ENCODE peak calls at places on chromosomes 7 and 10, in four cellular contexts. S is K562, G is GM12891, D is GM12878. Z is an unnamed sample.

GRCh38 chr10:86968271-86968993 is at the start of gene ADIRF:
- DNase-seq in S (no peak), G (no peak), D (no peak), Z (no peak)

GRCh38 chr10:59903871-59904270 is 2.5 kb downstream of the CCDC6 start:
- DNase-seq in S (no peak), G (no peak), D (no peak), Z (no peak)

GRCh38 chr7:15947749-15948148 is 261.3 kb upstream of the MEOX2 start:
- DNase-seq in S (no peak), G (no peak), D (no peak), Z (no peak)

GRCh38 chr7:131164025-131164899 is 163.4 kb upstream of the MKLN1 start:
- DNase-seq in S (no peak), G (no peak), D (no peak), Z (no peak)

GRCh38 chr7:3482147-3482921 is 181.3 kb downstream of the SDK1 start:
- DNase-seq in S (peak), G (no peak), D (no peak), Z (no peak)

GRCh38 chr7:22241805-22242390 is 115.1 kb downstream of the RAPGEF5 start:
- DNase-seq in S (no peak), G (no peak), D (no peak), Z (no peak)

GRCh38 chr7:94510582-94511456 is 1.2 kb downstream of the CASD1 start:
- DNase-seq in S (no peak), G (peak), D (no peak), Z (no peak)

GRCh38 chr7:79982151-79982770 is 152.4 kb upstream of the GNAI1 start:
- DNase-seq in S (no peak), G (no peak), D (no peak), Z (no peak)

GRCh38 chr7:108630002-108630401 is 60.3 kb downstream of the DNAJB9 start:
- DNase-seq in S (no peak), G (no peak), D (no peak), Z (no peak)

GRCh38 chr10:21975378-21975990 is 28.0 kb downstream of the DNAJC1 start:
- DNase-seq in S (no peak), G (no peak), D (no peak), Z (no peak)

GRCh38 chr10:70690584-70690983 is 18.3 kb downstream of the ADAMTS14 start:
- DNase-seq in S (no peak), G (no peak), D (no peak), Z (no peak)

GRCh38 chr10:78044699-78045098 is 11.0 kb downstream of the RPS24 start:
- DNase-seq in S (no peak), G (no peak), D (no peak), Z (no peak)

GRCh38 chr7:66125052-66125694 is 10.5 kb downstream of the CRCP start:
- DNase-seq in S (no peak), G (no peak), D (no peak), Z (no peak)

GRCh38 chr7:153887756-153888591 is 164.2 kb upstream of the DPP6 start:
- DNase-seq in S (no peak), G (no peak), D (no peak), Z (no peak)

GRCh38 chr7:67484244-67484751 is 487.7 kb downstream of the TYW1 start:
- DNase-seq in S (peak), G (peak), D (no peak), Z (no peak)

GRCh38 chr7:19560111-19560883 is 148.5 kb downstream of the POLR1F start:
- DNase-seq in S (no peak), G (no peak), D (no peak), Z (no peak)

GRCh38 chr7:42227931-42228591 is 8.9 kb downstream of the GLI3 start:
- DNase-seq in S (no peak), G (no peak), D (no peak), Z (no peak)

GRCh38 chr7:131173148-131173890 is 154.4 kb upstream of the MKLN1 start:
- DNase-seq in S (no peak), G (no peak), D (no peak), Z (no peak)

GRCh38 chr7:141198191-141198958 is 124.5 kb downstream of the TMEM178B start:
- DNase-seq in S (no peak), G (no peak), D (no peak), Z (no peak)

GRCh38 chr7:101632641-101633040 is 3.5 kb upstream of the MYL10 start:
- DNase-seq in S (no peak), G (no peak), D (no peak), Z (no peak)

GRCh38 chr7:120272261-120272895 is 597 bp upstream of the KCND2 start:
- DNase-seq in S (peak), G (peak), D (peak), Z (peak)

GRCh38 chr10:115117301-115117700 is 24.1 kb downstream of the ATRNL1 start:
- DNase-seq in S (no peak), G (no peak), D (no peak), Z (no peak)

GRCh38 chr10:22230331-22230833 is 12.6 kb upstream of the EBLN1 start:
- DNase-seq in S (peak), G (peak), D (no peak), Z (no peak)

GRCh38 chr10:51109821-51110533 is 35.7 kb downstream of the PRKG1 start:
- DNase-seq in S (no peak), G (no peak), D (no peak), Z (no peak)

GRCh38 chr10:47359101-47359500 is 10.9 kb downstream of the RBP3 start:
- DNase-seq in S (no peak), G (no peak), D (no peak), Z (no peak)

GRCh38 chr7:131015131-131015954 is 281.3 kb upstream of the KLF14 start:
- DNase-seq in S (no peak), G (no peak), D (no peak), Z (no peak)

GRCh38 chr10:6660460-6660859 is 80.4 kb upstream of the PRKCQ start:
- DNase-seq in S (no peak), G (no peak), D (no peak), Z (no peak)

GRCh38 chr7:82897500-82897899 is 265.2 kb downstream of the PCLO start:
- DNase-seq in S (no peak), G (no peak), D (no peak), Z (no peak)

GRCh38 chr7:157372300-157373232 is 35.8 kb downstream of the DNAJB6 start:
- DNase-seq in S (no peak), G (no peak), D (no peak), Z (no peak)
- TF ChIP-seq POLR2A in S (peak), G (no peak), D (no peak), Z (peak)

DNA sequence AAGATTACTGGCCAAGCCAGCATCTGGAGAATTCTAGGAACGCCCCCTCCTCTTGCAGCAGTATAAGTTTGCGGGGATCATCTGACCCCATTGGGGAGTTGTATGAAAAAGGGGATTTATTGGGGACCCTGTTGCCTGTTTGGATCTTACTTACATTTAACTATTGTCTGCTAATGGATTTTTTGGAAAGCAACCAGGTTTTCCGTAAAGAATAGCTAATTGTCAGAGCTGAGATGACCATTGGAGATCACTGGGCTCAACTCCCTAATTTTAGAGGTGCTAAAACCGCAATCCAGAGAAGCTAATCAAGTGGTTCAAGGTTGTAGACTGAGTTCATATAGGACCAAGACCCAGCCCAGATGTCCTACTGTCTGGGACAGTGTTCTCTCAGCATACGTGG is 38.8 kb downstream of the HTRA1 start:
- DNase-seq in S (no peak), G (no peak), D (no peak), Z (no peak)
- TF ChIP-seq POLR2AphosphoS5 in S (no peak), G (no peak), D (no peak), Z (no peak)

GRCh38 chr7:2040893-2041270 is 191.9 kb downstream of the MAD1L1 start:
- DNase-seq in S (no peak), G (no peak), D (no peak), Z (no peak)

GRCh38 chr7:2040201-2040892 is 192.4 kb downstream of the MAD1L1 start:
- DNase-seq in S (no peak), G (no peak), D (no peak), Z (no peak)

GRCh38 chr7:2037301-2037804 is 195.4 kb downstream of the MAD1L1 start:
- DNase-seq in S (no peak), G (no peak), D (no peak), Z (no peak)

GRCh38 chr7:2037805-2038635 is 194.7 kb downstream of the MAD1L1 start:
- DNase-seq in S (no peak), G (no peak), D (peak), Z (no peak)

DNA sequence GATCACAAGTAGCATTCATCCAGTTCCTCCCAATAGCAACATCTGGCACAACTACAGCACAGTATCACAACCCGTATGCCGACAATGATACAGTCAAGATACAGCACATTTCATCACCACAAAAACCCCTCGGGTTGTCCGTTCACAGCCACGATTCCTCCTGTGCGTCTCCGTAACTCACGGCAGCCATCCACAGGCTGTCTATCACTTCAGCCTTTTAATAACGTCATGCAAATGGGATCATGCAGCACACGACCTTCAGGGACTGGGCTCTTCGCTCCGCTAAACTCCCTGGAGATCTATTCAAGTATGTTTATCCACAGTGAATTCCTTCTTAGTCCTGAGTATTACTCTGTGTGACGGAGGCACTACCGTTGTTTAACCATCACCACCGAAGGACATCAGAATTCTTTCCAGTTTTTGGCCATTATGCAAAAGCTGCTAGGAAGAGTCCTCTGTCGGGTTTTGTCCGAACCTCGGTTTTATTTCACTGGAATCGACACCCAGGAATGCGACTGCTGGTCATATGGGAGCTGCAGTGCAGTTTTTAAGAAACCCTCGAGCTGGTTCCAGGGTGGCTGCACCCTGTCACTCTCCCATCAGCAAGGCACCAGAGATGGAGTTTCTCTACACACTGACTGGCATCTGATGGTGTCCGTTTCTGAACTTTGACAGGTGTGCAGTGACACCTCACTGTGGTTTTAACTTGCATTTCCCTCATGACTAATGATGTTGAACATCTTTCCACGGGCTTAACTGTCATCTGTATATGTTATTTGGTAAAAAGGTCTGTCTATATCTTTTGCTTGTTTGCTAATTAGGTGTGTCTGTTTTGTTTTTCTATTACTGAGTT is 193.6 kb downstream of the MAD1L1 start:
- DNase-seq in S (no peak), G (no peak), D (no peak), Z (no peak)
- TF ChIP-seq TAF1 in S (no peak), G (no peak), D (no peak), Z (no peak)

DNA sequence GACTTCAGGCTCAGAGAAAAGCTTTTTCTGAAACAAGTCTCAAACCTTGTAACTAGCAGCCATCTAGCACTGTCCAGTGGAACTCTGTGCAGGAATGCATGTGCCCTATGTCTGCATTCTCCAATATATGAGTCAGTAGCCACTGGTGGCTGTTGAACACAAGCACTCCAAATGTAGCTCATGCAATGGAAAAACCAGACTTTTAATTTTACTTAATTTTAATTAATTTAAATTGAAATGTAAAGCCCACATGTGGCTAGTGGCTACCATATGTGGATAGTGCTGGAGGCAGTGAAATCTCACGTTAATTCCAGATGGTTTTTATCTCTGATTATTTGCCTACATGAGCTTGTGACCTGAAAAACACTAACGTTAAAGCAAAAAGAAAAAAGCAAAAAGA is 225.1 kb downstream of the GATA3 start:
- DNase-seq in S (no peak), G (no peak), D (no peak), Z (no peak)
- TF ChIP-seq POLR2A in S (no peak), G (no peak), D (no peak), Z (no peak)

DNA sequence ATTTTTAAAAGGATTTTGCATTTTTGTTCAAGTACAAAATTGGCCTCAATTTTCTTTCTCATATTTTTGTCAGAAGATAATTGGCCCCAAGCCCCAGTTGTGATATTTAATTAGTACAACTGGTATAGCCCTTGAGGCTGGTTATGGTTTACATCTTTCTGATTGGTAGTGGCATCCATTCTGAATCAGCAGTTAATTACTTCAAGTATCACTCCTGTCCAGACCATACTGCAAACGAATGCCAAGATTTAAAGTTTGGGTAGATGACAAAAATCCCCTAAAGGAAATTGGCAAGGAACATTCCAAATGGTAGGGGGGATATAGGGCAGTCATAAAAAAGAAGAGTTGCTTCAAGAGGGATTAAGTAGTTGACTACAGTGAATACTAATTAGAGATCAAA is 23.1 kb downstream of the MYPN start:
- DNase-seq in S (no peak), G (no peak), D (no peak), Z (no peak)
- TF ChIP-seq POLR2AphosphoS5 in S (no peak), G (no peak), D (no peak), Z (no peak)

Z was measured in GM12892.